ENCODE peak calls at places on chromosomes 2 and 18, in nine cellular contexts. S, L, V, W, P, Y, Z, J and R are unnamed samples.

GRCh38 chr2:135072125-135072997 is 20.3 kb downstream of the RAB3GAP1 start:
- DNase-seq in P (no peak), J (no peak), S (no peak), W (no peak), V (no peak), Y (no peak), Z (peak), L (no peak), R (no peak)

GRCh38 chr2:162509288-162509968 is 165.5 kb downstream of the GCA start:
- DNase-seq in P (no peak), S (no peak), L (no peak), V (no peak), Y (no peak), W (no peak), J (no peak), Z (no peak), R (no peak)

GRCh38 chr2:80058562-80058961 is 246.0 kb downstream of the LRRTM1 start:
- DNase-seq in L (no peak), Z (no peak), S (no peak), P (no peak), W (no peak), Y (no peak), V (no peak), J (no peak), R (no peak)

GRCh38 chr2:6855860-6856547 is 9.7 kb downstream of the CMPK2 start:
- DNase-seq in S (no peak), Z (no peak), L (no peak), W (no peak), P (no peak), V (no peak), J (no peak), Y (no peak), R (no peak)

GRCh38 chr18:54296017-54296416 is 26.7 kb downstream of the POLI start:
- DNase-seq in Y (no peak), J (peak), S (no peak), Z (no peak), V (no peak), P (no peak), W (no peak), L (peak), R (no peak)

GRCh38 chr2:208584387-208584965 is 177.9 kb downstream of the PTH2R start:
- DNase-seq in Z (no peak), W (no peak), Y (no peak), V (no peak), J (no peak), S (no peak), L (no peak), P (no peak), R (no peak)

GRCh38 chr2:67571785-67572718 is 174.9 kb downstream of the ETAA1 start:
- DNase-seq in S (no peak), V (no peak), Z (no peak), J (peak), P (peak), W (no peak), Y (no peak), L (peak), R (no peak)

GRCh38 chr18:48814490-48815181 is 136.1 kb downstream of the SMAD7 start:
- DNase-seq in S (no peak), Y (no peak), P (no peak), J (peak), Z (no peak), W (no peak), L (no peak), V (no peak), R (no peak)

GRCh38 chr2:55862673-55863390 is 60.8 kb downstream of the EFEMP1 start:
- DNase-seq in V (no peak), S (peak), L (peak), P (peak), Y (no peak), J (peak), Z (no peak), W (peak), R (peak)

GRCh38 chr2:173058097-173058496 is 17.5 kb upstream of the MAP3K20 start:
- DNase-seq in W (no peak), S (no peak), P (peak), L (peak), V (no peak), Y (no peak), J (no peak), Z (no peak), R (no peak)

GRCh38 chr2:73611867-73612266 is 30.4 kb downstream of the NAT8 start:
- DNase-seq in Z (no peak), L (no peak), W (no peak), V (no peak), S (no peak), P (no peak), Y (no peak), J (peak), R (no peak)

GRCh38 chr2:172698041-172698863 is 37.4 kb upstream of the RAPGEF4 start:
- DNase-seq in Z (peak), P (peak), J (peak), Y (no peak), V (no peak), S (no peak), W (peak), L (peak), R (peak)

GRCh38 chr18:31513189-31513907 is 15.4 kb downstream of the DSG2 start:
- DNase-seq in L (peak), S (no peak), Z (no peak), Y (no peak), W (peak), P (no peak), J (peak), V (no peak), R (no peak)

GRCh38 chr2:201298462-201298861 is 38.1 kb downstream of the CASP8 start:
- DNase-seq in W (no peak), Z (no peak), L (peak), Y (no peak), V (no peak), P (peak), S (no peak), J (peak), R (no peak)

GRCh38 chr2:26745609-26746327 is 18.3 kb upstream of the SLC35F6 start:
- DNase-seq in P (peak), Y (peak), V (peak), W (peak), J (peak), S (peak), L (peak), Z (peak), R (no peak)

GRCh38 chr2:194060269-194060668 is 1596.8 kb upstream of the SLC39A10 start:
- DNase-seq in V (no peak), L (no peak), Y (no peak), J (no peak), S (no peak), Z (no peak), P (no peak), W (no peak), R (no peak)

GRCh38 chr18:79718126-79718525 is 38.5 kb downstream of the CTDP1 start:
- DNase-seq in J (no peak), Z (no peak), W (no peak), V (no peak), Y (no peak), L (no peak), S (no peak), P (no peak), R (no peak)

GRCh38 chr18:76436342-76436741 is 58.7 kb downstream of the ZNF516 start:
- DNase-seq in P (no peak), J (no peak), S (no peak), W (no peak), Z (no peak), Y (no peak), V (no peak), L (no peak), R (no peak)

GRCh38 chr18:64994370-64994769 is 756.4 kb upstream of the CDH7 start:
- DNase-seq in Y (no peak), W (no peak), Z (no peak), P (no peak), S (no peak), J (no peak), V (no peak), L (no peak), R (no peak)

GRCh38 chr2:123596649-123597048 is 428.4 kb upstream of the CNTNAP5 start:
- DNase-seq in J (no peak), P (no peak), S (no peak), Z (no peak), Y (no peak), V (no peak), L (no peak), W (no peak), R (no peak)